ENCODE peak calls at places on chromosomes 5 and 9, in six cellular contexts. Z is NB4, P is AG09319, A is cardiac fibroblast, Y is tibial nerve, W is foreskin fibroblast. E is an unnamed sample.

GRCh38 chr9:88090151-88090581 is 48.1 kb downstream of the SPATA31C2 start:
- DNase-seq in Y (no peak), A (peak), Z (no peak), P (no peak), W (no peak), E (no peak)

GRCh38 chr9:36486454-36486932 is 86.2 kb upstream of the MELK start:
- DNase-seq in P (no peak), A (peak), Y (no peak), Z (no peak), W (peak), E (peak)

GRCh38 chr9:106956971-106957370 is 94.0 kb downstream of the ZNF462 start:
- DNase-seq in Y (no peak), P (no peak), W (peak), A (peak), Z (no peak), E (no peak)

GRCh38 chr5:157994906-157995519 is 136.1 kb upstream of the CLINT1 start:
- DNase-seq in P (peak), A (peak), W (peak), Z (peak), Y (peak), E (peak)

GRCh38 chr5:4295663-4296339 is 700.2 kb downstream of the IRX1 start:
- DNase-seq in P (no peak), Z (peak), A (peak), Y (no peak), W (no peak), E (no peak)

GRCh38 chr9:34701023-34701768 is 8.7 kb downstream of the CCL21 start:
- DNase-seq in P (no peak), W (peak), Y (peak), Z (peak), A (peak), E (peak)

GRCh38 chr9:79007701-79008483 is 563.9 kb upstream of the TLE4 start:
- DNase-seq in Z (peak), Y (no peak), A (no peak), W (no peak), P (no peak), E (no peak)

GRCh38 chr9:19231126-19232035 is 888 bp downstream of the DENND4C start:
- DNase-seq in P (no peak), A (peak), Y (no peak), W (no peak), Z (peak), E (no peak)

GRCh38 chr9:86308687-86309086 is 26.3 kb upstream of the ISCA1 start:
- DNase-seq in P (no peak), Z (no peak), W (no peak), A (peak), Y (no peak), E (no peak)

GRCh38 chr5:73307645-73308346 is 134.8 kb downstream of the TMEM174 start:
- DNase-seq in Z (no peak), P (no peak), A (no peak), Y (no peak), W (no peak), E (no peak)

GRCh38 chr5:107652839-107653607 is 17.7 kb downstream of the EFNA5 start:
- DNase-seq in P (no peak), Y (no peak), A (no peak), Z (no peak), W (no peak), E (no peak)

GRCh38 chr9:72924116-72924790 is 28.6 kb downstream of the ALDH1A1 start:
- DNase-seq in Y (no peak), W (no peak), P (no peak), Z (no peak), A (peak), E (no peak)

GRCh38 chr9:107020040-107020530 is 157.1 kb downstream of the ZNF462 start:
- DNase-seq in Y (peak), Z (no peak), P (peak), A (peak), W (peak), E (no peak)

GRCh38 chr9:126791406-126792230 is 13.2 kb upstream of the ZBTB43 start:
- DNase-seq in P (peak), W (peak), A (peak), Y (no peak), Z (no peak), E (no peak)

GRCh38 chr9:6645153-6646027 is at the start of gene GLDC:
- DNase-seq in Y (peak), Z (no peak), A (no peak), P (no peak), W (no peak), E (peak)

GRCh38 chr9:5442400-5443011 is 4.8 kb upstream of the PLGRKT start:
- DNase-seq in P (peak), A (peak), Z (peak), W (peak), Y (no peak), E (no peak)

GRCh38 chr5:124729687-124730359 is 16.6 kb downstream of the ZNF608 start:
- DNase-seq in P (no peak), Z (no peak), W (no peak), A (no peak), Y (no peak), E (no peak)

GRCh38 chr5:150658699-150659265 is 2.3 kb upstream of the MYOZ3 start:
- DNase-seq in A (no peak), P (no peak), Z (no peak), W (no peak), Y (no peak), E (no peak)

GRCh38 chr5:91266184-91266705 is 116.9 kb downstream of the ARRDC3 start:
- DNase-seq in Y (no peak), P (no peak), W (peak), A (peak), Z (peak), E (peak)

GRCh38 chr9:84670106-84670800 is 724 bp downstream of the NTRK2 start:
- DNase-seq in Z (no peak), A (no peak), P (no peak), W (no peak), Y (no peak), E (peak)

GRCh38 chr9:68844623-68845612 is 139.9 kb downstream of the PIP5K1B start:
- DNase-seq in W (no peak), Y (peak), Z (peak), P (no peak), A (peak), E (peak)

GRCh38 chr5:153613143-153613542 is 122.7 kb downstream of the GRIA1 start:
- DNase-seq in Z (no peak), A (peak), W (peak), Y (no peak), P (no peak), E (no peak)

GRCh38 chr5:10469253-10470030 is 27.8 kb downstream of the ROPN1L start:
- DNase-seq in W (peak), P (no peak), Y (no peak), A (peak), Z (no peak), E (no peak)

GRCh38 chr9:133448487-133448972 is 11.2 kb upstream of the CACFD1 start:
- DNase-seq in W (no peak), Y (no peak), A (no peak), Z (no peak), P (no peak), E (no peak)

GRCh38 chr9:97527626-97528528 is 26.4 kb downstream of the TMOD1 start:
- DNase-seq in Y (no peak), Z (no peak), A (no peak), P (no peak), W (no peak), E (no peak)

GRCh38 chr5:57692582-57693487 is 210.2 kb upstream of the ACTBL2 start:
- DNase-seq in Y (peak), Z (peak), P (peak), A (peak), W (peak), E (no peak)

GRCh38 chr5:15499528-15500325 is at the start of gene FBXL7:
- DNase-seq in A (peak), Y (peak), Z (no peak), P (peak), W (peak), E (peak)

GRCh38 chr9:38068616-38068865 is 486 bp downstream of the SHB start:
- DNase-seq in Z (peak), W (no peak), A (peak), P (no peak), Y (no peak), E (peak)

GRCh38 chr5:110401881-110402280 is 324.6 kb downstream of the TMEM232 start:
- DNase-seq in P (no peak), W (peak), Z (peak), A (peak), Y (no peak), E (no peak)

GRCh38 chr5:31768046-31768445 is 129.1 kb downstream of the PDZD2 start:
- DNase-seq in W (no peak), P (no peak), Y (no peak), Z (no peak), A (no peak), E (no peak)

GRCh38 chr9:111297061-111297824 is 32.8 kb downstream of the OR2K2 start:
- DNase-seq in Y (no peak), P (no peak), W (no peak), Z (no peak), A (peak), E (no peak)

GRCh38 chr5:16974981-16975380 is 38.9 kb upstream of the MYO10 start:
- DNase-seq in A (no peak), P (no peak), W (no peak), Y (no peak), Z (no peak), E (no peak)

GRCh38 chr9:75482566-75482965 is 394.3 kb downstream of the OSTF1 start:
- DNase-seq in P (no peak), A (no peak), W (no peak), Z (no peak), Y (no peak), E (no peak)

GRCh38 chr9:2824564-2824963 is 19.3 kb downstream of the PUM3 start:
- DNase-seq in W (no peak), A (no peak), Z (peak), P (no peak), Y (no peak), E (no peak)
- TF ChIP-seq CTCF in W (peak), A (peak), Z (peak), P (no peak), Y (no peak), E (no peak)

DNA sequence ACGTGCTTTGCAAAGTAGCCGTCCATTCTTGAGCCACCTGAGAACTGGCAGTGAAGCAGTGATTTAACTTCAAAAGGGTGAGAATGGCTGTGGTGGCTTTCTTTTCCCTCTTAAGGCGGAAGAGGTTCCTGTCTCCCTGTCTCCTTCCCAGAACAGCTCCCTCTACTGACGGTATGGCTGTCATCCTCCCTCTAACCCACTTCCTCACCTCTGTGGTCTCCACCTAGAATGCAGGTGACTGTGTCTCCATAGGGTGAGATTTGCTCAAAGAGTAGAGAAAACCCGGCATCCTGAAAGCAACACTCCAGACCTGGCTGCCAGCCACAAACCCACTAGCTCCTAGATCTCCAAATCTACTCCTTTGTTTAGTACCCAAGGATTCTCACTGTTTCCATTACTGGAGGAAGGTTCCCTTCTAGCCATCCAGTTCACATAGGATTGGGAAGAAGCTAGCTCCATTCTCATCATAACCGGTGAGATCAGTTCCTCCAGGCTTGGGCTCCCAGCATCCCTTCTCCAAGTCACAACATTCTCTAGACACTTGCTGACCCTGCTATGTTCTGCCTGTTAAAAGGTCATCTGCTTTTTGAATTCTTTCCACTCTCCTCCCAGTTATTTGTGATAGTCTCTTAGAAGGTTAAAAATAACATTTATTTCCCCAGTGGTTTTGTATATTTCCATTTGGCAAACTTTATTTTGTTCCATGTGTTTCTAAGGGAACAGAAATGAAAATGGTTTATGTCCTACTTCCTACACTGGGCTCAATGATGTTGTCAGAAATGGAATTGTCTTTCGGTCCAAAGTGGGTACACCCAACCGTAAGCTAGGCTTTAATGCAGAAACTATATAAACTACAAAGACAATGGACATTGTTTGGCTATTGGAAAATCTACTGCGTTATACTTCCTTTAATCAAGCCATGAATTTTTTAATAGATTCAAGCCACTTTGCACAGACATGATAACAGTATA is 269.4 kb downstream of the CWC27 start:
- DNase-seq in Y (no peak), P (no peak), A (peak), Z (peak), W (no peak), E (no peak)
- TF ChIP-seq CTCF in Y (no peak), P (peak), A (peak), Z (peak), W (peak), E (no peak)

GRCh38 chr9:120383999-120384924 is 195.7 kb downstream of the CDK5RAP2 start:
- DNase-seq in P (peak), Y (no peak), Z (no peak), A (peak), W (peak), E (no peak)
- TF ChIP-seq CTCF in P (no peak), Y (no peak), Z (no peak), A (no peak), W (no peak), E (no peak)

GRCh38 chr5:176361437-176362097 is at the start of gene KIAA1191:
- DNase-seq in Z (peak), Y (peak), A (peak), W (peak), P (peak), E (peak)
- TF ChIP-seq CTCF in Z (no peak), Y (peak), A (peak), W (no peak), P (peak), E (peak)

GRCh38 chr5:58836351-58836750 is 253.5 kb downstream of the RAB3C start:
- DNase-seq in Y (no peak), A (no peak), W (no peak), P (no peak), Z (no peak), E (no peak)
- TF ChIP-seq CTCF in Y (no peak), A (no peak), W (no peak), P (no peak), Z (no peak), E (no peak)

GRCh38 chr5:120082316-120083068 is 381.6 kb upstream of the PRR16 start:
- DNase-seq in W (no peak), A (no peak), Y (no peak), P (no peak), Z (no peak), E (no peak)
- TF ChIP-seq CTCF in W (no peak), A (peak), Y (no peak), P (no peak), Z (no peak), E (no peak)

GRCh38 chr9:137034039-137034708 is 2.3 kb upstream of the FUT7 start:
- DNase-seq in A (no peak), W (no peak), P (no peak), Y (no peak), Z (peak), E (no peak)
- TF ChIP-seq CTCF in A (no peak), W (no peak), P (no peak), Y (no peak), Z (no peak), E (no peak)

GRCh38 chr5:348726-349125 is 27.2 kb downstream of the AHRR start:
- DNase-seq in W (no peak), A (no peak), Y (no peak), P (no peak), Z (no peak), E (no peak)

GRCh38 chr5:350355-350754 is 28.8 kb downstream of the AHRR start:
- DNase-seq in P (no peak), W (no peak), Z (peak), Y (no peak), A (no peak), E (no peak)

GRCh38 chr5:345404-346195 is 24.1 kb downstream of the AHRR start:
- DNase-seq in P (no peak), Y (no peak), W (peak), Z (peak), A (no peak), E (no peak)

GRCh38 chr5:346229-346935 is 24.9 kb downstream of the AHRR start:
- DNase-seq in Z (peak), P (no peak), W (no peak), Y (no peak), A (no peak), E (no peak)

DNA sequence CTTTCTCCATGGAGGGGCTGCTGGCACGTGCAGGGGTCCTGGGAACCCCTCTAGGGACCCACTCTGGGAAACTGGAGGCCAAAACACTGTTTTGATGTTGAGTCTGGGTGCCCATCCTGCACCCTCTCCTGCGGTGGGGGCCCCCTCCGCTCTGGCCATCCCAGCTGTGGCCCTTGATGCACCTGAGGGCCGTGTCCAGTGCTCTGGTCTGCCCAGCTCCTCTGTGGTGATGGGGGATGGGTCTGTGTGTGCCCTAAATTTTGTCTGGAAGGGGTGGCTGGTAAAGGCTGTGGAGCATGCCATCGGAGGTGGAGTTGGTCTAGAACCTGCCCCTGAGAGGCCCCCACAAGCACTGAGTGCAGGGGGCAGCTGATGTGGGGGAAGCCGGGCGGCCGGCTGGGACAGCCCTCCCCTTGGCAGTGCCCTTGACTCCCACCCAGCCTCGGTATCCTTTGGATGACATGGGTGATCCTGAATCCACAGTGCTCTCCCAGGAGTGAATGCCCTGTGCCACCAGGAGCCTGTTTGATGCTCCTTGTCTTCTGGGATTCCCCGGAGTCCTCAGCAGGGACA is 26.3 kb downstream of the AHRR start:
- DNase-seq in P (no peak), A (no peak), Z (no peak), Y (no peak), W (no peak), E (no peak)
- TF ChIP-seq CTCF in P (no peak), A (no peak), Z (no peak), Y (no peak), W (no peak), E (no peak)

DNA sequence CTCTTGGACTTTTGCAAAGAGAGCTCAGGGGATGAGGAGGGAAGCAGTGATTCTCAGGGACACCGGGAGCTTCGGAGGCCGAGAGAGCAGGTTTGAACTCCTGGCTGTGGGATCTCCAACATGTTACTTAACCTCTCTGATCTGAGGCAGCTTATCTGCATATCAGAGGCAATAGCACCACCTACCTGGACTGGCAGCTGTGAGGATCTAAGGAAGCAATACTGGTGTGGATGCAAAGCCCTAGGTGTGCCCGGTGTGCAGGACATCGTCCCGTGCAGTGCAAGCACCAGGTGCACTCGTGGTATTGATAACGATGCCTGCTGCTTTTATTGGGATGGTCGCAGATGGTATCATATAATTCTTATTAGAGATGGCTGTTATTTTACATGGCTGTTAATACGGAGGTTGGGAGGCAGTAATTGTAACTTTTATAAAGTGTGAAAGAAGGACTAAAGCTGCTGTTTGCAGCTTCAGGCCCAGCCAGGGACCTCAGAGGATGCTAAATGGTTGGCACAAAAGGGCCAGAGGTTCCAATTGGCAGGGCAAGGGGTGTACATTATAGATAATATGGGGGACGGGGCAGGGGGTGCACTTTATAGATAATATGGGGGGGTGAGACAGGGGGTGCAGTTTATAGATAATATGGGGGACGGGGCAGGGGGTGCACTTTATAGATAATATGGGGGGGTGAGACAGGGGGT is 14.9 kb downstream of the COL5A1 start:
- DNase-seq in Z (peak), P (no peak), W (no peak), A (no peak), Y (no peak), E (no peak)
- TF ChIP-seq CTCF in Z (no peak), P (no peak), W (no peak), A (no peak), Y (no peak), E (no peak)

DNA sequence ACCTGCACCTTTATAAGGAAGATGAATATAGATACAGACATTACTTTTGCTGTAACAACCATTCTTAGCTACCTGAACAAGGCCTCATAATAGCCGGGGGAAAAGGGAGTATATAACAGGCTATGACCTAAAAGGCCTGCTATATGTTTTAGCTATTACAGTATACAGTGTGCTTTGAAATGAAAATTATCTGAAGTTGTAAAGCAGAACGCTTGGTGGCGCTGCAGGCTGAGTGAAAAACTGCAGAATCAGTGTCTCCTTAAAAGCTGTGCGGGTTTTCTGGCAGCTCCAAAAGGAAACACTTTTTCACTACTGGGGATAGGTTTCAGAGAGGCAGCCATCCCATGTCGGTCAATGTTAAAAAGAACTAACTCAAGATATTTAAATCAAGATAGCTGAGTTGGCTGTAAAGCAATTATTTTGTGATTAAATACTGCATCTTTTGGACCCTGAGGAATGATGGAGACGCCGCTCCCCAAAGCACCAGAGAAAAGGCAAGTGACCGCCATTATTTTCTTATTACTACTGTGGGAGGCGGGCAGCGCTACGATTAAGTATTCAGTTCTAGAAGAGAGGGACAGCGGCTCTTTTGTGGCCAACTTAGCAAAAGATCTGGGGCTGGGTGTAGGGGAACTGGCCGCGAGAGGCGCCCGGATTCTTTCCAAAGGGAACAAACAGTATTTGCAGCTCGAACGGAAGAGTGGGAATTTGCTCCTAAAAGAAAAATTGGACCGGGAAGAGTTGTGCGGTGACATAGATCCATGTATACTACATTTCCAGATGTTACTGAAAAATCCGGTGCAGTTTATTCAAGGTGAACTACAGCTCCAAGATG is 5.9 kb downstream of the PCDHB6 start:
- DNase-seq in A (no peak), W (no peak), Z (peak), P (no peak), Y (no peak), E (no peak)
- TF ChIP-seq CTCF in A (no peak), W (no peak), Z (peak), P (no peak), Y (no peak), E (no peak)